ENCODE peak calls at places on chromosomes 7 and 10, in five cellular contexts. K is mammary epithelial cell, Z is hepatocyte, O is endothelial cell of umbilical vein, P is neural progenitor cell. A is an unnamed sample. For H3K79me2, the result is how much of the 10 kb centered on the place peaks cover.

GRCh38 chr7:127514499-127514898 is 70.9 kb downstream of the GCC1 start:
- DNase-seq in O (peak), K (peak), P (peak), Z (peak), A (peak)

GRCh38 chr7:38327597-38327996 is 54.2 kb upstream of the TARP start:
- DNase-seq in P (no peak), Z (no peak), O (peak), K (no peak), A (no peak)

GRCh38 chr7:106425017-106425719 is 140.4 kb upstream of the NAMPT start:
- DNase-seq in P (no peak), O (peak), Z (peak), K (peak), A (no peak)

GRCh38 chr7:47782792-47783191 is 165.5 kb downstream of the PKD1L1 start:
- DNase-seq in O (no peak), K (peak), Z (no peak), P (no peak), A (no peak)

GRCh38 chr10:30359373-30360206 is 10.5 kb upstream of the MTPAP start:
- DNase-seq in P (peak), O (peak), K (peak), Z (peak), A (peak)

GRCh38 chr7:155395176-155395797 is 62.6 kb upstream of the EN2 start:
- DNase-seq in P (no peak), Z (no peak), O (no peak), K (no peak), A (no peak)

GRCh38 chr7:158955932-158956804 is 99.8 kb downstream of the DYNC2I1 start:
- DNase-seq in Z (no peak), P (no peak), O (no peak), K (no peak), A (no peak)

GRCh38 chr7:55254596-55255500 is 110.3 kb upstream of the LANCL2 start:
- DNase-seq in O (peak), Z (peak), K (peak), P (peak), A (peak)

GRCh38 chr7:47677664-47678063 is 95.8 kb upstream of the TNS3 start:
- DNase-seq in O (no peak), K (peak), P (no peak), Z (no peak), A (no peak)

GRCh38 chr7:1369856-1370657 is 89.2 kb downstream of the MICALL2 start:
- DNase-seq in Z (no peak), P (peak), K (no peak), O (no peak), A (no peak)

GRCh38 chr10:104120903-104121484 is 977 bp upstream of the SFR1 start:
- DNase-seq in K (peak), P (peak), O (peak), Z (peak), A (peak)

GRCh38 chr10:104122273-104123107 is 519 bp downstream of the SFR1 start:
- DNase-seq in O (no peak), P (no peak), Z (no peak), K (no peak), A (peak)

GRCh38 chr10:104121485-104122272 is at the start of gene SFR1:
- DNase-seq in O (peak), K (peak), Z (peak), P (peak), A (peak)

GRCh38 chr10:104120512-104120902 is 1.5 kb upstream of the SFR1 start:
- DNase-seq in K (no peak), Z (no peak), O (no peak), P (no peak), A (no peak)

DNA sequence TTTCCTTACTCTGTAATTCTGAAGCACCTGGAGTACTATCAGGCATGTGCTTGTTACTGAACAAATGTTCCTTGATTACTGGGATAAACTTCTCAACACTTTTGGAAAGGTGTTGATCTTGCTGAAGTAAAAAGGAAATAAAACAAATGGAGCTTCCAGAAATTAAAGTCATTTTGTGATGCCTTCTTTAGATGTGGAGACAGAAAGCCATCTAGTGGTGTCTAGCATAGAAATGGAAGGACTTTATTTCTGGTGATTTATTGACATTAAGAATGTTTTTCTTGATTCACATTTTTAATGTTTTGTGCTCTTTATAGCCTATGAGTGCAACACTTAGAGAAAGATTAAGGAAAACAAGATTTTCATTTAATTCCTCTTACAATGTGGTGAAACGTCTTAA is 1.4 kb downstream of the SFR1 start:
- DNase-seq in P (no peak), Z (no peak), K (peak), O (peak), A (no peak)
- TF ChIP-seq CTCF in P (peak), Z (peak), K (peak), O (peak), A (peak)

GRCh38 chr10:62002753-62003152 is 101.3 kb downstream of the ARID5B start:
- DNase-seq in Z (no peak), O (no peak), K (no peak), P (no peak), A (no peak)

GRCh38 chr10:62000037-62000603 is 98.6 kb downstream of the ARID5B start:
- DNase-seq in P (no peak), Z (no peak), K (no peak), O (no peak), A (no peak)

GRCh38 chr10:61998937-61999336 is 97.4 kb downstream of the ARID5B start:
- DNase-seq in P (no peak), O (no peak), K (no peak), Z (no peak), A (no peak)

GRCh38 chr10:62005281-62005680 is 103.8 kb downstream of the ARID5B start:
- DNase-seq in P (no peak), O (no peak), Z (no peak), K (no peak), A (no peak)

GRCh38 chr10:62001898-62002297 is 100.4 kb downstream of the ARID5B start:
- DNase-seq in O (no peak), P (no peak), Z (no peak), K (no peak), A (no peak)
- H3K79me2 ChIP-seq in O (under half), P (under half), Z (half or more), K (under half), A (under half)

GRCh38 chr7:103735377-103735776 is 254.1 kb downstream of the RELN start:
- DNase-seq in Z (no peak), P (no peak), K (peak), O (peak), A (no peak)
- TF ChIP-seq CTCF in Z (no peak), P (no peak), K (no peak), O (no peak), A (no peak)

DNA sequence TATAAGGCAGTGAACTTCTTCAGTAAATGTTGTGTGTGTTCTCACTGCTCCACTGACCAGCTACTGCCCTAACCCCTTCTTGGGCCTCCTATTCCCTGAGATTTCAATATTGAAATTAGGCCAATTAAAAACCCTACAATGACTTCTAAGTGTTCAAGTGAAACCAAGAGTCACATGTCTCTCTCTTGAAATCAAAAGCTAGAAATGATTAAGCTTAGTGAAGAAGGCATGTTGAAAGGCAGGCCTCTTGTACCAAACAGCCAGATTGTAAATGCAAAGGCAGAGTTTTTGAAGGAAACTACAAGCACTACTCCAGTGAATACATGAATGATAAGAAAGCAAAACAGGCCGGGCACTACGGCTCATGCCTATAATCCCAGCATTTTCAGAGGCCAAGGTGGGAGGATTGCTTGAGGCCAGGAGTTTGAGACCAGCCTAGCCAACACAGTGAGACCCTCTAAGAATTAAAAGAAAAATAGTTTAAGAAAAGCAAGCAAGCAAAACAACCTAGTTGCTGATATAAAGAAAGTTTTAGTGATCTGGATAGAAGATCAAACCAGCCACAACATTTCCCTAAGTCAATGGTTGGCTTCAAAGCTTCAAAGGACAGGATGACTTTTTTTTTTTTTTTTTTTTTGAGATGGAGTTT is 22.3 kb downstream of the BRAF start:
- DNase-seq in P (no peak), K (no peak), Z (no peak), O (no peak), A (no peak)
- H3K79me2 ChIP-seq in P (half or more), K (half or more), Z (half or more), O (half or more), A (half or more)

DNA sequence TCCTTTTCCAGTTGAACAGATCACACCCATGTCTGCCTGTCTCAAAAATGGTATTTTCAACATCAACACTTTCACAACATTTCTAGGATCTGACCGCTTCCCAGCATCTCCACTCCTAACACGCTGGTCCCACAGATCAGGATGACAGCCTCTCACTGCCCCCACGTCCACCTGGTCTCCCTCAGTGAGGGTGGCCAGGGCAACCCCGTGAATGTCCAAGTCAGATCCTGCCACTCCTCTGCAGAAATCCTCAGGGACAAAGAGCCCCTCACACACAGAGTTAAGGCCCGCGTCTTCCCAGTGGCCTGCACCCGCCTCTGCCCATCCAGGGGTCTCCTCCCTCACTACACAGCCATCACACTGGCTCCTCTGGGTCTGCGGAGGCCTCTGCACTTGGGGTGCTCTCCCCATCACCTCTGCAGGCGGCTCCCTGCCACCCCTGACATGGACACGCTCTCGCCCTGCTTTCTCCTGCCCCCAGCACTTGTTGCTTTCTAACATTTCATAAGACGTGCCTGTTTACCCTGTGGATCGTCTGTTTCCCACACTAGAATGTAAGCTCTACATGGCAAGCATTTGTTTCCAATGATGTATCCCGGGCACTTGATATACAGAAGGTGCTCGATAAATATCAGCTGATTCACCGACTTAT is 20.0 kb downstream of the GNA12 start:
- DNase-seq in O (no peak), K (no peak), Z (no peak), P (no peak), A (no peak)
- TF ChIP-seq CTCF in O (no peak), K (no peak), Z (no peak), P (no peak), A (no peak)

DNA sequence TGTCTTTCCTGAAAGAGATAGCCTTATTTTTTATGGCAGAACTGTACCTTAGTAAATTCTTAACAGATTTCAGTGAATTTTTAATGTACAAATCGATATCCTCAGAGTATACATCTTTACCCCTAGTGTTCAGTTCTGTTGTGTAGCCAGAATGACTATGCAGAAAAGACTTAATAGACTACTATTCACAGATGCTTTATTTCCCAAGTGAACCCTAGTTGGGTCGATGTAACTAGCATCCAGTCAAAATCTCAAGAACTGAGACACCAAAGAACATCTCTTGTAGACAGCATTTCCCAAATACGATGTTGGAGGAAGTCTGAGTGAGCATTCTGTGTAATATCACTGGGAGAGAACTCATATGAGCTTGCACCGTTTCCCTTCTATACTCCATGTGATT is 1.5 kb downstream of the AKR1C3 start:
- DNase-seq in O (no peak), P (no peak), K (no peak), Z (no peak), A (no peak)
- H3K79me2 ChIP-seq in O (under half), P (under half), K (under half), Z (under half), A (under half)

GRCh38 chr7:156735861-156736260 is 95.3 kb downstream of the RNF32 start:
- DNase-seq in Z (no peak), O (peak), P (no peak), K (no peak), A (no peak)

GRCh38 chr7:156733638-156734037 is 93.1 kb downstream of the RNF32 start:
- DNase-seq in Z (no peak), P (no peak), K (no peak), O (no peak), A (no peak)

DNA sequence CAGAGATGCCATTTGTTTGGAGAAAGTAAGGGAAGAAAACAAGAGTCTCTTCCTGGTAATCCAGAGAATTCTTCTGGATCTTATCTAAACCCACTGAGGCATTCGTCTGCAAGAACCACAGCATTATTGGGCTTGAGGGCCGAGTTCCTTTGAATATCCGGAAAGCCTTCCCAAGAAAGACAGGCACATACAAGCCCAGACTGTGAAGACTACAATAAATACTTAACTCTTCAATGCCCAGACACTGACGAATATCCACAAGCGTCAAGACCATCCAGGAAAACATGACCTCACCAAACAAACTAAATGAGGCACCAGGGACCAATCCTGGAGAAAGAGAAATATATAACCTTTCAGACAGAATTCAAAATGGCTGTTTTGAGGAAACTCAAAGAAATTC is 99.0 kb downstream of the RNF32 start:
- DNase-seq in P (no peak), Z (no peak), K (peak), O (no peak), A (no peak)
- TF ChIP-seq CTCF in P (no peak), Z (no peak), K (no peak), O (no peak), A (no peak)

GRCh38 chr10:103184615-103185014 is 8.5 kb downstream of the NT5C2 start:
- DNase-seq in P (no peak), Z (no peak), O (peak), K (peak), A (no peak)
- H3K79me2 ChIP-seq in P (half or more), Z (half or more), O (half or more), K (half or more), A (half or more)